ENCODE peak calls at places on chromosomes 2 and 18, in ten cellular contexts. A is K562, K is endothelial cell of umbilical vein, O is HepG2, M is upper lobe of left lung, Z is transverse colon, P is sigmoid colon, E is HCT116, N is spleen, L is stomach. Y is an unnamed sample.

GRCh38 chr2:31337197-31337596 is 77.3 kb downstream of the XDH start:
- DNase-seq in O (no peak), E (no peak), Z (no peak), A (no peak), K (no peak), M (no peak), L (no peak), N (no peak), P (no peak), Y (no peak)

GRCh38 chr2:25332571-25332970 is 9.2 kb downstream of the DNMT3A start:
- DNase-seq in O (no peak), Z (no peak), E (no peak), N (peak), M (no peak), P (no peak), L (no peak), A (no peak), K (no peak), Y (no peak)

GRCh38 chr2:46749042-46749461 is 166.6 kb downstream of the MCFD2 start:
- DNase-seq in L (no peak), N (no peak), O (peak), M (no peak), Z (no peak), K (peak), E (no peak), A (peak), P (no peak), Y (no peak)

GRCh38 chr2:186748354-186748753 is 54.5 kb downstream of the FAM171B start:
- DNase-seq in K (peak), O (no peak), N (no peak), M (no peak), P (no peak), E (no peak), A (no peak), L (no peak), Z (no peak), Y (no peak)

GRCh38 chr2:241272722-241273551 is 42.5 kb downstream of the HDLBP start:
- DNase-seq in L (peak), Z (peak), M (peak), N (no peak), O (no peak), A (peak), K (peak), E (no peak), P (peak), Y (no peak)

GRCh38 chr2:167134381-167135072 is 246.2 kb downstream of the XIRP2 start:
- DNase-seq in L (no peak), P (no peak), K (peak), O (peak), M (no peak), E (no peak), N (no peak), A (no peak), Z (no peak), Y (no peak)

GRCh38 chr2:174570325-174570958 is 27.2 kb downstream of the WIPF1 start:
- DNase-seq in A (no peak), Z (no peak), N (no peak), M (no peak), E (no peak), P (no peak), K (no peak), O (no peak), L (no peak), Y (no peak)

GRCh38 chr18:39772155-39772919 is 2182.7 kb upstream of the PIK3C3 start:
- DNase-seq in P (no peak), M (no peak), A (no peak), K (no peak), N (no peak), E (no peak), L (no peak), O (peak), Z (no peak), Y (no peak)

GRCh38 chr18:54871231-54871630 is 43.0 kb downstream of the RAB27B start:
- DNase-seq in P (no peak), M (no peak), O (no peak), E (no peak), Z (no peak), K (no peak), N (no peak), A (peak), L (no peak), Y (no peak)
- TF ChIP-seq POLR2A in P (no peak), M (no peak), O (no peak), E (no peak), Z (no peak), K (no peak), N (no peak), A (no peak), L (no peak), Y (no peak)

GRCh38 chr2:210315015-210315807 is at the start of gene MYL1:
- DNase-seq in L (no peak), O (no peak), P (no peak), E (no peak), K (no peak), N (no peak), A (no peak), Z (no peak), M (no peak), Y (no peak)

GRCh38 chr2:210309546-210310233 is 5.3 kb downstream of the MYL1 start:
- DNase-seq in K (no peak), L (no peak), A (no peak), N (no peak), M (no peak), E (no peak), Z (no peak), P (no peak), O (no peak), Y (no peak)

DNA sequence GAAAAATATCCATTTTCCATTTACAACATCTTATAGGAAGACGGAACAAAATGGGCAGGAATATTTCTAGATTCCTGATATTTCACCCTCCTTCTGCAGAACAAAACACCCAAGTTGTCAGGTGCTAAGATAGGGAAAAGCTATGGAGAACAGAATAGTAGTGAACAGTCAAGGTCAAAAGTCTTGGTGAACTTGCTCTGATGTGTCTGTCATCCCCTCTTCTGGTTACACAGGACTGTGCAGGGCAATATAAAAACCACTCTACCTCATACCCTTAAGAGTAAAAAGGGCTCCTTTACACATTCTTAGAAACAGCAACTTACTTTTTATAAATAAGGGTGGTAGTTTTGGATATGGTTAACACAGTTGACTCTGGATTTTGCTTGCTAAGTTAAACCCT is 4.4 kb downstream of the MYL1 start:
- DNase-seq in O (no peak), A (no peak), N (no peak), E (no peak), Z (no peak), M (no peak), K (no peak), L (no peak), P (no peak), Y (no peak)
- H3K27ac ChIP-seq in O (no peak), A (no peak), N (no peak), E (no peak), Z (no peak), M (no peak), K (no peak), L (no peak), P (no peak), Y (no peak)

DNA sequence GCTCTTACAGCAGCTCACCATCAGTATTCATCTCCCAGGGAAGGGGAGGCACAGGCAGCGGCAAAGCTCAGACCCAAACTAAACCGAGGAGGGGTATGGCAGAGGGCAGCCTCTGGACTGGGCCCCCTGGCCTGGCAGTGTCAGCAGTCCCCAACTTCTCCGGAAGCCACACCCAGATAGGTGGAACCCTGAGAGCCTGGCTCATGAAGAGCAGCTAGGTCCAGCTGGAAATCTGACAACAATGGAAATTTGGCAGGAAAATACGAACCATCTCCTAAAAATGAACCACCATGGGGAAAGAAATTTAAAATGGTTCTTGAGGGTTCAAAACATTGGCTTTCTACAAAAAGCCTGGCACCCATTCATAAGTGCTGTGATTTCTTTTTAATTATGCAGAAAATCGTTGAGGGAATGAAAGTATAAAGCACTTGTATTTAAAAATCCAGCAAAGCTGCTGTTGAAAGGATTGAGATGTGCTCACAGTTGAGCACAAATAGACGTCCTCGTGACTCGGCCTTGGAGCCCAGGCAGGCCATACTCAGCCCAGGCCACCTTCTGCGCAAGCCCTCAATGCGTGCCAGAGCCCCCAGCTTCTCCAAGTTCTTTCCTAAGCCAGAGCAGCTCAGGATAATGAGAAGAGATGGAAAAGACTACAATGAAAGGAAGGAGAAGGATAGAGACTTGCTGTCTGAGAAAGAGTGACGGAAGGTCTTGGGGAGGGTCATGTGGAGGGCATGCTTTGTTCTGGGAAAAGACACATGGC is 93.0 kb downstream of the COL6A3 start:
- DNase-seq in L (no peak), K (no peak), Z (no peak), P (peak), E (no peak), M (no peak), A (no peak), O (no peak), N (no peak), Y (no peak)
- TF ChIP-seq POLR2AphosphoS5 in L (no peak), K (no peak), Z (no peak), P (peak), E (no peak), M (no peak), A (no peak), O (no peak), N (no peak), Y (peak)

GRCh38 chr2:96531872-96532505 is 4.6 kb upstream of the ARID5A start:
- DNase-seq in O (no peak), E (peak), A (peak), L (peak), P (peak), N (peak), M (peak), K (peak), Z (peak), Y (peak)
- TF ChIP-seq POLR2A in O (no peak), E (no peak), A (no peak), L (no peak), P (no peak), N (no peak), M (no peak), K (no peak), Z (peak), Y (peak)

DNA sequence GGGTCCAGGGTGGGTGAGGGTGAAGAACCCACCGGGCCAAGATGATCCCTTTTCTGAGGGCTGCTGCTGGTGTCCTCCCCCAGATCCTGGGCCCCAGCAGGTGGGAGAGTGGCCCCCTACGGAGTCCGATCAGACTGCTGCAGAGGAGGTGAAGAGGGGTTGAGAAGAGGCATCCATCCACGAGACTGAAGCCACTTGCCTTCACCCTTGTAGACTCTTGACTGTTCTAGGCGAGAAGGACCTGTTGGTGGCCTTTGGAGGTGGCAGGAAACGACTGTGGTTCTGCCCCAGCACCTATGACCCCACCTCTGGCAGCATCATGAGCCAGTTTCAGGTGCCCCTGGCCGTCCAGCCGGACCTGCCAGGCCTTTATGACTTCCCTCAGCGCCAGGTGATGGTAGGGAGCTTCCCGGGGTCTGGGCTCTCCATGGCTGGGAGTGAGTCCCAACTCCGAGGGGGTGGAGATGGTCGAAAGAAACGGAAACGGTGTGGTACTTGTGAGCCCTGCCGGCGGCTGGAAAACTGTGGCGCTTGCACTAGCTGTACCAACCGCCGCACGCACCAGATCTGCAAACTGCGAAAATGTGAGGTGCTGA is 1.5 kb downstream of the TET3 start:
- DNase-seq in Z (no peak), K (no peak), N (peak), O (no peak), E (no peak), A (no peak), P (no peak), M (no peak), L (peak), Y (no peak)
- H3K27ac ChIP-seq in Z (peak), K (no peak), N (peak), O (peak), E (peak), A (no peak), P (peak), M (peak), L (peak), Y (peak)

GRCh38 chr2:181111059-181111458 is 130.7 kb downstream of the UBE2E3 start:
- DNase-seq in K (no peak), O (no peak), P (no peak), L (no peak), M (no peak), Z (no peak), A (no peak), N (no peak), E (no peak), Y (no peak)
- TF ChIP-seq POLR2AphosphoS5 in K (no peak), O (no peak), P (no peak), L (no peak), M (no peak), Z (no peak), A (no peak), N (no peak), E (no peak), Y (no peak)